ENCODE peak calls at places on chromosomes 13 and 19, in ten cellular contexts. One of them, this sample, is unnamed.

GRCh38 chr13:46179576-46180368 is 2.2 kb downstream of the LCP1 start:
- DNase-seq in KG1: peak; percentile 83
- DNase-seq in stimulated activated CD8-positive, alpha-beta memory T cell treated with anti-CD3 and anti-CD28 coated beads, Interleukin-2, amount 100 ng/mL, for 48 hours: peak; percentile 69
- DNase-seq in DND-41: peak; percentile 91
- DNase-seq in NCI-H774: no peak
- DNase-seq in spleen: peak; percentile 92
- DNase-seq in AG09319: no peak
- DNase-seq in fibroblast of lung: no peak
- DNase-seq in aorta: peak; percentile 85
- DNase-seq in activated CD4-positive, alpha-beta T cell treated with anti-CD3 and anti-CD28 coated beads, Interleukin-2, amount 50 U/mL, for 1 hour: peak; percentile 75
- DNase-seq in this sample: peak; percentile 82

GRCh38 chr13:98514268-98514667 is 62.6 kb downstream of the STK24 start:
- DNase-seq in KG1: no peak
- DNase-seq in stimulated activated CD8-positive, alpha-beta memory T cell treated with anti-CD3 and anti-CD28 coated beads, Interleukin-2, amount 100 ng/mL, for 48 hours: no peak
- DNase-seq in DND-41: no peak
- DNase-seq in NCI-H774: no peak
- DNase-seq in spleen: no peak
- DNase-seq in AG09319: no peak
- DNase-seq in fibroblast of lung: no peak
- DNase-seq in aorta: no peak
- DNase-seq in activated CD4-positive, alpha-beta T cell treated with anti-CD3 and anti-CD28 coated beads, Interleukin-2, amount 50 U/mL, for 1 hour: no peak
- DNase-seq in this sample: no peak

GRCh38 chr19:17482877-17483604 is 12.7 kb downstream of the SLC27A1 start:
- DNase-seq in KG1: no peak
- DNase-seq in stimulated activated CD8-positive, alpha-beta memory T cell treated with anti-CD3 and anti-CD28 coated beads, Interleukin-2, amount 100 ng/mL, for 48 hours: no peak
- DNase-seq in DND-41: no peak
- DNase-seq in NCI-H774: no peak
- DNase-seq in spleen: no peak
- DNase-seq in AG09319: no peak
- DNase-seq in fibroblast of lung: no peak
- DNase-seq in aorta: no peak
- DNase-seq in activated CD4-positive, alpha-beta T cell treated with anti-CD3 and anti-CD28 coated beads, Interleukin-2, amount 50 U/mL, for 1 hour: no peak
- DNase-seq in this sample: no peak

GRCh38 chr19:16661480-16662034 is 618 bp downstream of the TMEM38A start:
- DNase-seq in KG1: peak; percentile 1
- DNase-seq in stimulated activated CD8-positive, alpha-beta memory T cell treated with anti-CD3 and anti-CD28 coated beads, Interleukin-2, amount 100 ng/mL, for 48 hours: no peak
- DNase-seq in DND-41: no peak
- DNase-seq in NCI-H774: no peak
- DNase-seq in spleen: no peak
- DNase-seq in AG09319: no peak
- DNase-seq in fibroblast of lung: no peak
- DNase-seq in aorta: peak; percentile 62
- DNase-seq in activated CD4-positive, alpha-beta T cell treated with anti-CD3 and anti-CD28 coated beads, Interleukin-2, amount 50 U/mL, for 1 hour: no peak
- DNase-seq in this sample: peak; percentile 53

GRCh38 chr19:32363175-32363574 is 17.8 kb downstream of the ZNF507 start:
- DNase-seq in KG1: no peak
- DNase-seq in stimulated activated CD8-positive, alpha-beta memory T cell treated with anti-CD3 and anti-CD28 coated beads, Interleukin-2, amount 100 ng/mL, for 48 hours: no peak
- DNase-seq in DND-41: no peak
- DNase-seq in NCI-H774: no peak
- DNase-seq in spleen: no peak
- DNase-seq in AG09319: peak; percentile 39
- DNase-seq in fibroblast of lung: no peak
- DNase-seq in aorta: no peak
- DNase-seq in activated CD4-positive, alpha-beta T cell treated with anti-CD3 and anti-CD28 coated beads, Interleukin-2, amount 50 U/mL, for 1 hour: no peak
- DNase-seq in this sample: no peak

GRCh38 chr19:28208745-28209144 is 1004.2 kb downstream of the UQCRFS1 start:
- DNase-seq in KG1: no peak
- DNase-seq in stimulated activated CD8-positive, alpha-beta memory T cell treated with anti-CD3 and anti-CD28 coated beads, Interleukin-2, amount 100 ng/mL, for 48 hours: no peak
- DNase-seq in DND-41: peak; percentile 17
- DNase-seq in NCI-H774: no peak
- DNase-seq in spleen: no peak
- DNase-seq in AG09319: no peak
- DNase-seq in fibroblast of lung: peak; percentile 79
- DNase-seq in aorta: no peak
- DNase-seq in activated CD4-positive, alpha-beta T cell treated with anti-CD3 and anti-CD28 coated beads, Interleukin-2, amount 50 U/mL, for 1 hour: no peak
- DNase-seq in this sample: no peak

GRCh38 chr19:20103091-20103501 is 25.3 kb downstream of the ZNF90 start:
- DNase-seq in KG1: no peak
- DNase-seq in stimulated activated CD8-positive, alpha-beta memory T cell treated with anti-CD3 and anti-CD28 coated beads, Interleukin-2, amount 100 ng/mL, for 48 hours: no peak
- DNase-seq in DND-41: no peak
- DNase-seq in NCI-H774: no peak
- DNase-seq in spleen: no peak
- DNase-seq in AG09319: no peak
- DNase-seq in fibroblast of lung: no peak
- DNase-seq in aorta: no peak
- DNase-seq in activated CD4-positive, alpha-beta T cell treated with anti-CD3 and anti-CD28 coated beads, Interleukin-2, amount 50 U/mL, for 1 hour: no peak
- DNase-seq in this sample: no peak

GRCh38 chr19:47445937-47446402 is 25.7 kb downstream of the SLC8A2 start:
- DNase-seq in KG1: no peak
- DNase-seq in stimulated activated CD8-positive, alpha-beta memory T cell treated with anti-CD3 and anti-CD28 coated beads, Interleukin-2, amount 100 ng/mL, for 48 hours: peak; percentile 25
- DNase-seq in DND-41: peak; percentile 85
- DNase-seq in NCI-H774: peak; percentile 5
- DNase-seq in spleen: peak; percentile 92
- DNase-seq in AG09319: no peak
- DNase-seq in fibroblast of lung: no peak
- DNase-seq in aorta: peak; percentile 65
- DNase-seq in activated CD4-positive, alpha-beta T cell treated with anti-CD3 and anti-CD28 coated beads, Interleukin-2, amount 50 U/mL, for 1 hour: peak; percentile 64
- DNase-seq in this sample: peak; percentile 21

GRCh38 chr13:109745702-109746101 is 40.7 kb downstream of the IRS2 start:
- DNase-seq in KG1: no peak
- DNase-seq in stimulated activated CD8-positive, alpha-beta memory T cell treated with anti-CD3 and anti-CD28 coated beads, Interleukin-2, amount 100 ng/mL, for 48 hours: no peak
- DNase-seq in DND-41: no peak
- DNase-seq in NCI-H774: no peak
- DNase-seq in spleen: no peak
- DNase-seq in AG09319: no peak
- DNase-seq in fibroblast of lung: no peak
- DNase-seq in aorta: no peak
- DNase-seq in activated CD4-positive, alpha-beta T cell treated with anti-CD3 and anti-CD28 coated beads, Interleukin-2, amount 50 U/mL, for 1 hour: no peak
- DNase-seq in this sample: no peak